ENCODE peak calls at places on chromosomes 2 and 18, in five cellular contexts. K is HepG2, F is K562, Z is H1, N is GM12878. A is an unnamed sample.

GRCh38 chr18:62723666-62724281 is 8.4 kb downstream of the PHLPP1 start:
- DNase-seq in N (no peak), K (peak), Z (no peak), F (no peak), A (no peak)

GRCh38 chr2:48589170-48589767 is 28.4 kb upstream of the GTF2A1L start:
- DNase-seq in F (peak), Z (no peak), N (no peak), K (peak), A (peak)

GRCh38 chr2:48205137-48205798 is 299.0 kb upstream of the FBXO11 start:
- DNase-seq in K (peak), N (peak), F (peak), Z (no peak), A (no peak)

GRCh38 chr2:59389240-59389639 is 1148.1 kb upstream of the FANCL start:
- DNase-seq in Z (no peak), F (no peak), N (no peak), K (no peak), A (no peak)

GRCh38 chr2:127079358-127079920 is 27.5 kb downstream of the BIN1 start:
- DNase-seq in Z (no peak), N (no peak), K (no peak), F (no peak), A (no peak)

GRCh38 chr2:223724831-223725230 is 112.6 kb downstream of the AP1S3 start:
- DNase-seq in K (no peak), Z (no peak), N (no peak), F (no peak), A (no peak)

GRCh38 chr2:230898661-230899091 is 26.4 kb downstream of the GPR55 start:
- DNase-seq in N (no peak), F (no peak), Z (no peak), K (no peak), A (no peak)

GRCh38 chr18:65436430-65436829 is 314.4 kb upstream of the CDH7 start:
- DNase-seq in K (peak), Z (no peak), F (no peak), N (no peak), A (no peak)

GRCh38 chr2:128775401-128776285 is 457.0 kb upstream of the HS6ST1 start:
- DNase-seq in K (no peak), N (no peak), F (no peak), Z (peak), A (no peak)

GRCh38 chr2:7180641-7181370 is 263.6 kb downstream of the RNF144A start:
- DNase-seq in K (peak), N (no peak), F (no peak), Z (no peak), A (no peak)

GRCh38 chr2:79292936-79293335 is 133.4 kb upstream of the REG3A start:
- DNase-seq in Z (no peak), N (no peak), F (no peak), K (no peak), A (no peak)

GRCh38 chr18:35479911-35480586 is 17.7 kb downstream of the INO80C start:
- DNase-seq in Z (no peak), K (no peak), F (no peak), N (no peak), A (no peak)

GRCh38 chr2:128427356-128427755 is 108.7 kb upstream of the HS6ST1 start:
- DNase-seq in Z (no peak), N (no peak), F (no peak), K (no peak), A (no peak)

GRCh38 chr2:20452551-20452950 is 5.7 kb downstream of the RHOB start:
- DNase-seq in Z (no peak), N (no peak), K (peak), F (no peak), A (no peak)

GRCh38 chr2:231483398-231484329 is 19.4 kb upstream of the NCL start:
- DNase-seq in Z (peak), N (no peak), F (no peak), K (no peak), A (no peak)

GRCh38 chr18:23934252-23934651 is 80.3 kb upstream of the TTC39C start:
- DNase-seq in F (no peak), Z (no peak), K (no peak), N (no peak), A (no peak)

GRCh38 chr2:64440831-64441230 is 13.1 kb upstream of the LGALSL start:
- DNase-seq in N (no peak), Z (no peak), F (no peak), K (no peak), A (no peak)

GRCh38 chr2:189261431-189261841 is 81.9 kb upstream of the COL5A2 start:
- DNase-seq in F (no peak), K (no peak), Z (no peak), N (no peak), A (no peak)

GRCh38 chr2:151120016-151120415 is 141.6 kb downstream of the RBM43 start:
- DNase-seq in Z (no peak), F (no peak), N (no peak), K (no peak), A (no peak)

GRCh38 chr2:198874502-198874858 is 583.3 kb downstream of the SATB2 start:
- DNase-seq in N (no peak), K (no peak), F (no peak), Z (no peak), A (no peak)

GRCh38 chr2:209640358-209640757 is 131.3 kb upstream of the UNC80 start:
- DNase-seq in F (no peak), Z (no peak), K (no peak), N (no peak), A (no peak)

GRCh38 chr2:190446750-190447516 is 38.8 kb downstream of the MFSD6 start:
- DNase-seq in N (no peak), K (no peak), Z (no peak), F (no peak), A (no peak)

GRCh38 chr2:38619458-38620164 is 16.9 kb upstream of the HNRNPLL start:
- DNase-seq in N (no peak), F (no peak), K (no peak), Z (no peak), A (no peak)

GRCh38 chr2:208265371-208265806 is 666 bp upstream of the PIKFYVE start:
- DNase-seq in N (no peak), Z (peak), F (peak), K (peak), A (no peak)

DNA sequence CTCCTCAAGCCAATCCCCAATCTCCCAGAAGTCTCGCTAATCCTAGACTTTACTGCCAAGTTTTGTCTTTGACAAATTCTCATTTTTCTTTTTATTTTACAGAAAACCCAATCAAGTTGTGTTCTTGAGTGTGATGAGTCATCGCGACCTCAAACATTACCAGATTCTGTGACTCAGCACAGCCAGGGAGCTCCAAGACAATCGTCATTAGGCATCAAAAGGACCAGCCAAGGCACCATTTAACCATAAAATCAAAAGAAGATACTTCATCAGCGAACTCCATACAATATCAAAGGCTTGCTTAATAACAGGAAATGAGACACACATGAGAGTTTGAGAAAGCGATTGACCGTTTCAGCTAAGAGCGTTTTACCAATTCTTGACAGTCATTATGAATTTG is 146.2 kb upstream of the AGAP1 start:
- DNase-seq in K (no peak), F (peak), Z (no peak), N (no peak), A (peak)
- TF ChIP-seq RAD21 in K (no peak), F (no peak), Z (no peak), N (no peak), A (peak)

GRCh38 chr2:106098081-106098480 is 96.0 kb downstream of the UXS1 start:
- DNase-seq in K (peak), Z (peak), N (no peak), F (peak), A (no peak)
- TF ChIP-seq ZNF274 in K (no peak), Z (no peak), N (no peak), F (no peak), A (no peak)

GRCh38 chr2:125746321-125746983 is 909.5 kb upstream of the GYPC start:
- DNase-seq in N (no peak), Z (no peak), K (no peak), F (no peak), A (no peak)
- H3K9ac ChIP-seq in N (no peak), Z (no peak), K (no peak), F (no peak), A (no peak)

DNA sequence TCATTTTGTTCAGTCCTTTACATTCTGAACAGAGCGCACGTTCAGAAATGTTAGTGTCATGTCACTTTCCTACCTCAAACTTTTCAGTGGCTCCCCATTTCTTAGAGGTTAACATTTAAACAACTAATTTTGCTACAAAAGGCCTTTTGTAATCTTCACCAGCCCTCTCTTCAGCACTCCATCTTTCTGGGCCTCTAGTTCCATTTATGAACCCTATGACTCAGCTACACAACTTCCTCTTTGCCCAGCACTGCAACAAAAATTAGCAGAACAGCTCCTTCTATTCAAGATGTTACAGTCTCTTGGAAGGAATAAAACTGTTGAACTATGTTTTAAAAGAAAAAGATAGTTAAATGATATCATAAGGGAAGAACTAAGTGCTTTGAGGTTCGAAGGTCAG is 139.9 kb downstream of the VWC2L start:
- DNase-seq in N (no peak), F (no peak), Z (no peak), K (no peak), A (no peak)
- TF ChIP-seq RAD21 in N (no peak), F (no peak), Z (no peak), K (no peak), A (no peak)

GRCh38 chr18:48663931-48664847 is 125.4 kb downstream of the CTIF start:
- DNase-seq in K (peak), Z (peak), N (no peak), F (peak), A (no peak)

GRCh38 chr18:48660346-48661228 is 121.8 kb downstream of the CTIF start:
- DNase-seq in K (no peak), N (no peak), F (no peak), Z (no peak), A (no peak)

GRCh38 chr18:48661421-48661820 is 122.6 kb downstream of the CTIF start:
- DNase-seq in N (no peak), K (no peak), F (no peak), Z (no peak), A (no peak)

GRCh38 chr18:48663096-48663930 is 124.5 kb downstream of the CTIF start:
- DNase-seq in Z (no peak), N (no peak), F (no peak), K (no peak), A (no peak)

DNA sequence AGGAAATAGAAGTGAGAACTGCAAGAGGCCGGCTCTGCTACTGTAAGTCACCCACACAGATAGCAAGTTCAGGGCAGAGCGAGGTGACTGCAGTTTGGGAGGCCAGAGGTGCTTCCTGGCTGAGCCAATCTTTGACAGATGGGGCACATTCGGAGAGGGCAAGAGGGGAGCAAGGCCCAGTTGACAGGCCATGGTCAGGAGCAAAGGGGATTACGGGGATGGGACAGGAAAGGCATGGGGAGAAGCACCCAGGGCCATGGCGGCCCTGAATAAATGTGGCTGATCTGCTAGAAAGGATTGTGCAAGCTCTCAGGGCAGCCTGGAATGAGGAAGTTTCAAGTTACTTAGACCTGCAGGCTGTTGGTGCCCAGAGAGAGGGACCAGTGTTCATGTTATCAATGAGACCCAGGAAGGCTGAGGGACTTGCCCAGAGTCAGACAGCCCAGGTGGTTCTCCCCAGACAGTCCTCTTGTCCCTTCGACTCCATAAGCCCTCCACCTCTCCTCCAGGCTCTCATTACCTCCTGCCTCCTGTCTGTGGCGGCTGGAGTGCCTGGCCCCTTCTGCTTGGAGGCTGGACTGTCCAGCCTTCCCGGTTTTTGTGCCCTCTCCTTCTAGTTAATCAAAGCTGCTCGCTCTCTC is 123.3 kb downstream of the CTIF start:
- DNase-seq in N (no peak), F (peak), K (peak), Z (no peak), A (no peak)
- TF ChIP-seq ZNF274 in N (no peak), F (no peak), K (no peak), Z (no peak), A (no peak)

GRCh38 chr18:75654928-75655745 is 227.6 kb upstream of the SMIM21 start:
- DNase-seq in F (no peak), N (no peak), K (no peak), Z (no peak), A (no peak)
- H3K9ac ChIP-seq in F (no peak), N (no peak), K (no peak), Z (no peak), A (no peak)